ENCODE peak calls at places on chromosomes 6 and 20, in eight cellular contexts. One of them, this sample, is unnamed.
A peak's percentile ranks its signal among the peaks of the same experiment; 100 is the strongest.

GRCh38 chr6:47307362-47308222 is 2.1 kb downstream of the TNFRSF21 start:
- DNase-seq in neural progenitor cell: no peak
- DNase-seq in psoas muscle: no peak
- DNase-seq in foreskin fibroblast: no peak
- DNase-seq in coronary artery: no peak
- DNase-seq in fibroblast of villous mesenchyme: no peak
- DNase-seq in cardiac fibroblast: peak; percentile 22
- DNase-seq in GM13976: no peak
- DNase-seq in this sample: no peak

GRCh38 chr20:25865715-25866656 is 169.3 kb upstream of the ZNF337 start:
- DNase-seq in neural progenitor cell: peak; percentile 90
- DNase-seq in psoas muscle: peak; percentile 90
- DNase-seq in foreskin fibroblast: peak; percentile 54
- DNase-seq in coronary artery: no peak
- DNase-seq in fibroblast of villous mesenchyme: peak; percentile 68
- DNase-seq in cardiac fibroblast: peak; percentile 79
- DNase-seq in GM13976: peak; percentile 70
- DNase-seq in this sample: peak; percentile 82

GRCh38 chr6:105499928-105500327 is 97.0 kb upstream of the PREP start:
- DNase-seq in neural progenitor cell: no peak
- DNase-seq in psoas muscle: no peak
- DNase-seq in foreskin fibroblast: no peak
- DNase-seq in coronary artery: no peak
- DNase-seq in fibroblast of villous mesenchyme: no peak
- DNase-seq in cardiac fibroblast: peak; percentile 9
- DNase-seq in GM13976: no peak
- DNase-seq in this sample: no peak

GRCh38 chr6:130775421-130776012 is 51.7 kb upstream of the SMLR1 start:
- DNase-seq in neural progenitor cell: no peak
- DNase-seq in psoas muscle: no peak
- DNase-seq in foreskin fibroblast: peak; percentile 68
- DNase-seq in coronary artery: no peak
- DNase-seq in fibroblast of villous mesenchyme: no peak
- DNase-seq in cardiac fibroblast: peak; percentile 42
- DNase-seq in GM13976: no peak
- DNase-seq in this sample: no peak

GRCh38 chr20:40582531-40582930 is 106.5 kb downstream of the MAFB start:
- DNase-seq in neural progenitor cell: no peak
- DNase-seq in psoas muscle: no peak
- DNase-seq in foreskin fibroblast: no peak
- DNase-seq in coronary artery: no peak
- DNase-seq in fibroblast of villous mesenchyme: no peak
- DNase-seq in cardiac fibroblast: no peak
- DNase-seq in GM13976: no peak
- DNase-seq in this sample: no peak

GRCh38 chr20:35319206-35320197 is 27.3 kb upstream of the FAM83C start:
- DNase-seq in neural progenitor cell: no peak
- DNase-seq in psoas muscle: no peak
- DNase-seq in foreskin fibroblast: peak; percentile 74
- DNase-seq in coronary artery: no peak
- DNase-seq in fibroblast of villous mesenchyme: peak; percentile 73
- DNase-seq in cardiac fibroblast: peak; percentile 73
- DNase-seq in GM13976: no peak
- DNase-seq in this sample: peak; percentile 55

GRCh38 chr20:24677626-24678328 is 208.3 kb downstream of the SYNDIG1 start:
- DNase-seq in neural progenitor cell: no peak
- DNase-seq in psoas muscle: no peak
- DNase-seq in foreskin fibroblast: no peak
- DNase-seq in coronary artery: no peak
- DNase-seq in fibroblast of villous mesenchyme: no peak
- DNase-seq in cardiac fibroblast: no peak
- DNase-seq in GM13976: no peak
- DNase-seq in this sample: no peak

GRCh38 chr20:15550116-15550870 is 1023.0 kb downstream of the KIF16B start:
- DNase-seq in neural progenitor cell: no peak
- DNase-seq in psoas muscle: no peak
- DNase-seq in foreskin fibroblast: no peak
- DNase-seq in coronary artery: no peak
- DNase-seq in fibroblast of villous mesenchyme: no peak
- DNase-seq in cardiac fibroblast: no peak
- DNase-seq in GM13976: no peak
- DNase-seq in this sample: no peak

GRCh38 chr6:57193177-57193576 is 21.1 kb downstream of the BAG2 start:
- DNase-seq in neural progenitor cell: no peak
- DNase-seq in psoas muscle: no peak
- DNase-seq in foreskin fibroblast: peak; percentile 18
- DNase-seq in coronary artery: no peak
- DNase-seq in fibroblast of villous mesenchyme: peak; percentile 74
- DNase-seq in cardiac fibroblast: peak; percentile 28
- DNase-seq in GM13976: no peak
- DNase-seq in this sample: peak; percentile 56

GRCh38 chr6:42344756-42345155 is 107.0 kb downstream of the TRERF1 start:
- DNase-seq in neural progenitor cell: no peak
- DNase-seq in psoas muscle: no peak
- DNase-seq in foreskin fibroblast: no peak
- DNase-seq in coronary artery: no peak
- DNase-seq in fibroblast of villous mesenchyme: no peak
- DNase-seq in cardiac fibroblast: peak; percentile 15
- DNase-seq in GM13976: no peak
- DNase-seq in this sample: no peak

GRCh38 chr20:45407067-45407745 is 883 bp upstream of the DBNDD2 start:
- DNase-seq in neural progenitor cell: peak; percentile 55
- DNase-seq in psoas muscle: peak; percentile 82
- DNase-seq in foreskin fibroblast: no peak
- DNase-seq in coronary artery: peak; percentile 90
- DNase-seq in fibroblast of villous mesenchyme: peak; percentile 60
- DNase-seq in cardiac fibroblast: peak; percentile 41
- DNase-seq in GM13976: peak; percentile 27
- DNase-seq in this sample: peak; percentile 31

DNA sequence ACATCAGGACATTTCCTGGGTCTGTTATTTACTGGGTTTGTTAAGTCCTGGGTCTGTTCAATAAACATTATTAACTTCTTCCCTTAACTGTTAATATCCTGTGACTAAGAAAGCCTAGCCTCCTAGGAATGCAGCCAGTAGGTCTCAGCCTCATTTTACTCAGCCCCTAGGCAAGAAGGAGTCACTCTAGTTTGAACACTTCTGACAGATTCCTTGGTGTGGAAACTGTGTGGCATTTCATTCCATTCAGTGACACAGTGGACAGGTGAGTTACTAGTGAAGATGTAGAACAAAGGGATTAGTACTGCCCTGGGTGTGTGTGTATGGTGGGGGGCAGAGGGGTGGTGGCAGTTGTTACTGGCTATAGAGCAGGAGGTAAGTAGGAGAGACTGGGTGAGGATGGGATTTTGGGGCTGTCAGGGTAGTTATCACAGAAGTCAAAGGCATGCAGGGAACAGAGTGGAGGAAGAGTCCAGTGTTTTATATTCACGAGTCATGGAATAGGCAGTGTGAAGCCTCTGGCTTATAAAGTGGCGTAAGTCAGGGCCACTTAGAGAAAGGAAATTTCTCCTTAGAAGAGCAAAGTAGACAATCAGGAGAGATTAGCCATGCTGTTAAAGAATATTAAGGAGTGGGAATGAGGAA is 28.4 kb downstream of the RNF182 start:
- DNase-seq in neural progenitor cell: no peak
- DNase-seq in psoas muscle: no peak
- DNase-seq in foreskin fibroblast: peak; percentile 5
- DNase-seq in coronary artery: no peak
- DNase-seq in fibroblast of villous mesenchyme: peak; percentile 18
- DNase-seq in cardiac fibroblast: peak; percentile 34
- DNase-seq in GM13976: no peak
- DNase-seq in this sample: no peak
- TF ChIP-seq CTCF in neural progenitor cell: no peak
- TF ChIP-seq CTCF in psoas muscle: no peak
- TF ChIP-seq CTCF in foreskin fibroblast: no peak
- TF ChIP-seq CTCF in coronary artery: no peak
- TF ChIP-seq CTCF in fibroblast of villous mesenchyme: no peak
- TF ChIP-seq CTCF in cardiac fibroblast: no peak
- TF ChIP-seq CTCF in GM13976: no peak
- TF ChIP-seq CTCF in this sample: no peak

GRCh38 chr20:31566658-31567379 is 38.3 kb upstream of the ID1 start:
- DNase-seq in neural progenitor cell: no peak
- DNase-seq in psoas muscle: no peak
- DNase-seq in foreskin fibroblast: no peak
- DNase-seq in coronary artery: no peak
- DNase-seq in fibroblast of villous mesenchyme: no peak
- DNase-seq in cardiac fibroblast: no peak
- DNase-seq in GM13976: no peak
- DNase-seq in this sample: no peak
- TF ChIP-seq CTCF in neural progenitor cell: no peak
- TF ChIP-seq CTCF in psoas muscle: no peak
- TF ChIP-seq CTCF in foreskin fibroblast: no peak
- TF ChIP-seq CTCF in coronary artery: no peak
- TF ChIP-seq CTCF in fibroblast of villous mesenchyme: no peak
- TF ChIP-seq CTCF in cardiac fibroblast: no peak
- TF ChIP-seq CTCF in GM13976: no peak
- TF ChIP-seq CTCF in this sample: no peak

GRCh38 chr6:15510121-15510520 is 152.7 kb downstream of the DTNBP1 start:
- DNase-seq in neural progenitor cell: no peak
- DNase-seq in psoas muscle: no peak
- DNase-seq in foreskin fibroblast: no peak
- DNase-seq in coronary artery: no peak
- DNase-seq in fibroblast of villous mesenchyme: no peak
- DNase-seq in cardiac fibroblast: no peak
- DNase-seq in GM13976: no peak
- DNase-seq in this sample: no peak
- TF ChIP-seq CTCF in neural progenitor cell: no peak
- TF ChIP-seq CTCF in psoas muscle: no peak
- TF ChIP-seq CTCF in foreskin fibroblast: no peak
- TF ChIP-seq CTCF in coronary artery: no peak
- TF ChIP-seq CTCF in fibroblast of villous mesenchyme: no peak
- TF ChIP-seq CTCF in cardiac fibroblast: no peak
- TF ChIP-seq CTCF in GM13976: no peak
- TF ChIP-seq CTCF in this sample: no peak

GRCh38 chr6:168117942-168118341 is 38.9 kb upstream of the FRMD1 start:
- DNase-seq in neural progenitor cell: no peak
- DNase-seq in psoas muscle: no peak
- DNase-seq in foreskin fibroblast: no peak
- DNase-seq in coronary artery: peak; percentile 28
- DNase-seq in fibroblast of villous mesenchyme: no peak
- DNase-seq in cardiac fibroblast: no peak
- DNase-seq in GM13976: no peak
- DNase-seq in this sample: no peak
- TF ChIP-seq CTCF in neural progenitor cell: peak; percentile 63
- TF ChIP-seq CTCF in psoas muscle: peak; percentile 44
- TF ChIP-seq CTCF in foreskin fibroblast: peak; percentile 11
- TF ChIP-seq CTCF in coronary artery: no peak
- TF ChIP-seq CTCF in fibroblast of villous mesenchyme: peak; percentile 61
- TF ChIP-seq CTCF in cardiac fibroblast: peak; percentile 13
- TF ChIP-seq CTCF in GM13976: no peak
- TF ChIP-seq CTCF in this sample: peak; percentile 43

GRCh38 chr6:159315562-159315961 is 146.4 kb downstream of the FNDC1 start:
- DNase-seq in neural progenitor cell: no peak
- DNase-seq in psoas muscle: no peak
- DNase-seq in foreskin fibroblast: no peak
- DNase-seq in coronary artery: no peak
- DNase-seq in fibroblast of villous mesenchyme: no peak
- DNase-seq in cardiac fibroblast: no peak
- DNase-seq in GM13976: no peak
- DNase-seq in this sample: no peak

GRCh38 chr6:159313023-159313422 is 143.8 kb downstream of the FNDC1 start:
- DNase-seq in neural progenitor cell: no peak
- DNase-seq in psoas muscle: no peak
- DNase-seq in foreskin fibroblast: no peak
- DNase-seq in coronary artery: no peak
- DNase-seq in fibroblast of villous mesenchyme: no peak
- DNase-seq in cardiac fibroblast: no peak
- DNase-seq in GM13976: no peak
- DNase-seq in this sample: no peak

GRCh38 chr6:159309723-159310122 is 140.5 kb downstream of the FNDC1 start:
- DNase-seq in neural progenitor cell: no peak
- DNase-seq in psoas muscle: no peak
- DNase-seq in foreskin fibroblast: no peak
- DNase-seq in coronary artery: no peak
- DNase-seq in fibroblast of villous mesenchyme: no peak
- DNase-seq in cardiac fibroblast: no peak
- DNase-seq in GM13976: no peak
- DNase-seq in this sample: no peak

GRCh38 chr6:159312204-159312603 is 143.0 kb downstream of the FNDC1 start:
- DNase-seq in neural progenitor cell: no peak
- DNase-seq in psoas muscle: no peak
- DNase-seq in foreskin fibroblast: no peak
- DNase-seq in coronary artery: no peak
- DNase-seq in fibroblast of villous mesenchyme: no peak
- DNase-seq in cardiac fibroblast: no peak
- DNase-seq in GM13976: no peak
- DNase-seq in this sample: peak; percentile 1

GRCh38 chr6:159311618-159312017 is 142.4 kb downstream of the FNDC1 start:
- DNase-seq in neural progenitor cell: peak; percentile 8
- DNase-seq in psoas muscle: no peak
- DNase-seq in foreskin fibroblast: no peak
- DNase-seq in coronary artery: no peak
- DNase-seq in fibroblast of villous mesenchyme: no peak
- DNase-seq in cardiac fibroblast: no peak
- DNase-seq in GM13976: no peak
- DNase-seq in this sample: no peak
- TF ChIP-seq CTCF in neural progenitor cell: peak; percentile 28
- TF ChIP-seq CTCF in psoas muscle: no peak
- TF ChIP-seq CTCF in foreskin fibroblast: no peak
- TF ChIP-seq CTCF in coronary artery: no peak
- TF ChIP-seq CTCF in fibroblast of villous mesenchyme: no peak
- TF ChIP-seq CTCF in cardiac fibroblast: no peak
- TF ChIP-seq CTCF in GM13976: no peak
- TF ChIP-seq CTCF in this sample: no peak

DNA sequence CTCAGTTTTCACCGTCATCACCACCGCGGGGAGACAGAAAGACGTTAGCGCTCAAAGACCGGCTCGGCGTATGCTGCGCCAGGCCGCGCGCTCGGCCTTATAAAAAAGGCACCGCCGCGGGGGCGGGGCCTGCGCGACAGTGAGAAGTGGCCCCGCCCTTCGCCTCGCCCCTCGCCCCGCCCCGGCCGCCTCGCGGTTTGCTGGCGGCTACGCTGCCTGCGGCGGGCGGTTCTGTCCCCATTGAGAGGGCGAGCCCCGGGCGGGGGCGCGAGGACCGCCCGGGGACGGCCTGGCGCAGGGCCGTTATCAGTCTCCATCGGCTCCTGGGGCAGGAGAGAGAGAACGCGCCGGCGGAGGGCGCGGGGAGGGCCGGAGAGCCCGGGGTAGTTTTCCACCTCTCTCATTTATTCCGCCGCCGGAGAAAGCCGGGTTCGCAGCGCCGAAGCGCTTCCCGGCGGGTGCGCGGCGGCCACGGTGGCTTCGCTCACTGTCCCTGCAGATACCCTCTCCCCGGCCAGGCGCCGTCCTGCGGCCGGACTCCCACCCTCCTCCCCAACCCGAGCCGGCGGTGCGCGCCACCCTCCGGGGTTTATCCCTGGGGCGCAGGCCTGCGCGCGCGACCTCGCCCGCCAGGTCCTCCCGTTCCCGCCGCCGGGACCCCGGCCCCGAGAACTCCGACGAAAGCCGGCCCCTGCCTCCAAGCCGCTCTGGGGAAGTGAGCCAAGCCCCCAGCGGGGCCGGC is 122.5 kb upstream of the SLC2A12 start:
- DNase-seq in neural progenitor cell: peak; percentile 97
- DNase-seq in psoas muscle: peak; percentile 97
- DNase-seq in foreskin fibroblast: peak; percentile 89
- DNase-seq in coronary artery: peak; percentile 91
- DNase-seq in fibroblast of villous mesenchyme: peak; percentile 94
- DNase-seq in cardiac fibroblast: peak; percentile 91
- DNase-seq in GM13976: peak; percentile 94
- DNase-seq in this sample: peak; percentile 91
- TF ChIP-seq CTCF in neural progenitor cell: no peak
- TF ChIP-seq CTCF in psoas muscle: peak; percentile 7
- TF ChIP-seq CTCF in foreskin fibroblast: peak; percentile 6
- TF ChIP-seq CTCF in coronary artery: no peak
- TF ChIP-seq CTCF in fibroblast of villous mesenchyme: no peak
- TF ChIP-seq CTCF in cardiac fibroblast: no peak
- TF ChIP-seq CTCF in GM13976: peak; percentile 19
- TF ChIP-seq CTCF in this sample: no peak

GRCh38 chr6:123965894-123966293 is 162.2 kb downstream of the NKAIN2 start:
- DNase-seq in neural progenitor cell: peak; percentile 81
- DNase-seq in psoas muscle: no peak
- DNase-seq in foreskin fibroblast: no peak
- DNase-seq in coronary artery: no peak
- DNase-seq in fibroblast of villous mesenchyme: no peak
- DNase-seq in cardiac fibroblast: no peak
- DNase-seq in GM13976: no peak
- DNase-seq in this sample: peak; percentile 2
- TF ChIP-seq CTCF in neural progenitor cell: peak; percentile 66
- TF ChIP-seq CTCF in psoas muscle: peak; percentile 41
- TF ChIP-seq CTCF in foreskin fibroblast: no peak
- TF ChIP-seq CTCF in coronary artery: peak; percentile 17
- TF ChIP-seq CTCF in fibroblast of villous mesenchyme: no peak
- TF ChIP-seq CTCF in cardiac fibroblast: no peak
- TF ChIP-seq CTCF in GM13976: no peak
- TF ChIP-seq CTCF in this sample: peak; percentile 5

This sample was measured in fibroblast of pulmonary artery.